ENCODE peak calls at places on chromosome 10, in six cellular contexts. One of them, this sample, is unnamed.

GRCh38 chr10:20962165-20962564 is 65.1 kb upstream of the NEBL start:
- DNase-seq in adrenal gland: no peak
- DNase-seq in AG04450: no peak
- DNase-seq in AG10803: peak; percentile 5
- DNase-seq in IMR-90: no peak
- DNase-seq in astrocyte of the spinal cord: no peak
- DNase-seq in this sample: no peak

GRCh38 chr10:97810476-97810875 is 38.7 kb upstream of the SFRP5 start:
- DNase-seq in AG04450: no peak
- DNase-seq in IMR-90: peak; percentile 12
- DNase-seq in adrenal gland: no peak
- DNase-seq in AG10803: no peak
- DNase-seq in astrocyte of the spinal cord: peak; percentile 25
- DNase-seq in this sample: no peak

GRCh38 chr10:47264797-47265281 is 35.2 kb upstream of the GDF10 start:
- DNase-seq in adrenal gland: no peak
- DNase-seq in AG04450: no peak
- DNase-seq in IMR-90: no peak
- DNase-seq in AG10803: no peak
- DNase-seq in astrocyte of the spinal cord: no peak
- DNase-seq in this sample: no peak

GRCh38 chr10:129096340-129096984 is 370.6 kb upstream of the MGMT start:
- DNase-seq in AG10803: peak; percentile 48
- DNase-seq in IMR-90: peak; percentile 80
- DNase-seq in AG04450: peak; percentile 6
- DNase-seq in astrocyte of the spinal cord: peak; percentile 81
- DNase-seq in adrenal gland: peak; percentile 26
- DNase-seq in this sample: no peak

GRCh38 chr10:114492351-114493037 is 88.2 kb upstream of the AFAP1L2 start:
- DNase-seq in astrocyte of the spinal cord: peak; percentile 14
- DNase-seq in AG04450: no peak
- DNase-seq in adrenal gland: no peak
- DNase-seq in IMR-90: peak; percentile 34
- DNase-seq in AG10803: no peak
- DNase-seq in this sample: no peak

GRCh38 chr10:97179731-97180366 is 5.9 kb downstream of the SLIT1 start:
- DNase-seq in adrenal gland: no peak
- DNase-seq in AG04450: no peak
- DNase-seq in AG10803: no peak
- DNase-seq in IMR-90: no peak
- DNase-seq in astrocyte of the spinal cord: no peak
- DNase-seq in this sample: no peak

GRCh38 chr10:1733720-1734119 is 3.6 kb downstream of the ADARB2 start:
- DNase-seq in AG04450: no peak
- DNase-seq in astrocyte of the spinal cord: no peak
- DNase-seq in IMR-90: no peak
- DNase-seq in AG10803: no peak
- DNase-seq in adrenal gland: no peak
- DNase-seq in this sample: no peak

GRCh38 chr10:48491422-48492139 is 113.3 kb downstream of the ARHGAP22 start:
- DNase-seq in IMR-90: no peak
- DNase-seq in AG10803: no peak
- DNase-seq in astrocyte of the spinal cord: no peak
- DNase-seq in AG04450: no peak
- DNase-seq in adrenal gland: no peak
- DNase-seq in this sample: peak; percentile 50

GRCh38 chr10:110867807-110868465 is 3.8 kb upstream of the PDCD4 start:
- DNase-seq in adrenal gland: no peak
- DNase-seq in astrocyte of the spinal cord: no peak
- DNase-seq in IMR-90: no peak
- DNase-seq in AG04450: no peak
- DNase-seq in AG10803: peak; percentile 25
- DNase-seq in this sample: no peak

GRCh38 chr10:74150151-74151056 is at the start of gene AP3M1:
- DNase-seq in AG04450: no peak
- DNase-seq in adrenal gland: peak; percentile 87
- DNase-seq in IMR-90: no peak
- DNase-seq in AG10803: no peak
- DNase-seq in astrocyte of the spinal cord: no peak
- DNase-seq in this sample: peak; percentile 81

GRCh38 chr10:44593952-44594351 is 209.1 kb upstream of the CXCL12 start:
- DNase-seq in AG10803: no peak
- DNase-seq in adrenal gland: no peak
- DNase-seq in IMR-90: no peak
- DNase-seq in AG04450: no peak
- DNase-seq in astrocyte of the spinal cord: no peak
- DNase-seq in this sample: no peak

GRCh38 chr10:123136221-123136805 is 543 bp downstream of the HMX3 start:
- DNase-seq in AG04450: no peak
- DNase-seq in AG10803: no peak
- DNase-seq in adrenal gland: no peak
- DNase-seq in astrocyte of the spinal cord: no peak
- DNase-seq in IMR-90: no peak
- DNase-seq in this sample: no peak

GRCh38 chr10:102775973-102776669 is 32.4 kb downstream of the WBP1L start:
- DNase-seq in IMR-90: peak; percentile 91
- DNase-seq in AG10803: peak; percentile 68
- DNase-seq in adrenal gland: peak; percentile 93
- DNase-seq in astrocyte of the spinal cord: peak; percentile 95
- DNase-seq in AG04450: peak; percentile 36
- DNase-seq in this sample: no peak

GRCh38 chr10:76553700-76554470 is 1083.7 kb downstream of the KCNMA1 start:
- DNase-seq in AG10803: peak; percentile 25
- DNase-seq in adrenal gland: no peak
- DNase-seq in AG04450: no peak
- DNase-seq in astrocyte of the spinal cord: no peak
- DNase-seq in IMR-90: no peak
- DNase-seq in this sample: no peak

GRCh38 chr10:112873541-112873940 is 76.5 kb upstream of the TCF7L2 start:
- DNase-seq in IMR-90: no peak
- DNase-seq in astrocyte of the spinal cord: no peak
- DNase-seq in AG10803: no peak
- DNase-seq in AG04450: no peak
- DNase-seq in adrenal gland: no peak
- DNase-seq in this sample: no peak

GRCh38 chr10:47137311-47137851 is 162.6 kb upstream of the GDF10 start:
- DNase-seq in AG04450: peak; percentile 72
- DNase-seq in astrocyte of the spinal cord: peak; percentile 78
- DNase-seq in adrenal gland: no peak
- DNase-seq in IMR-90: peak; percentile 96
- DNase-seq in AG10803: peak; percentile 86
- DNase-seq in this sample: no peak

GRCh38 chr10:97981816-97982215 is 48.6 kb downstream of the CRTAC1 start:
- DNase-seq in astrocyte of the spinal cord: no peak
- DNase-seq in IMR-90: no peak
- DNase-seq in AG04450: no peak
- DNase-seq in AG10803: no peak
- DNase-seq in adrenal gland: no peak
- DNase-seq in this sample: no peak

GRCh38 chr10:124728071-124728829 is 15.9 kb downstream of the FAM53B start:
- DNase-seq in AG10803: peak; percentile 44
- DNase-seq in AG04450: no peak
- DNase-seq in IMR-90: peak; percentile 46
- DNase-seq in adrenal gland: peak; percentile 33
- DNase-seq in astrocyte of the spinal cord: no peak
- DNase-seq in this sample: no peak

GRCh38 chr10:43863859-43864591 is 215.3 kb upstream of the ZNF32 start:
- DNase-seq in AG04450: peak; percentile 26
- DNase-seq in AG10803: peak; percentile 88
- DNase-seq in IMR-90: peak; percentile 85
- DNase-seq in astrocyte of the spinal cord: peak; percentile 83
- DNase-seq in adrenal gland: no peak
- DNase-seq in this sample: no peak

GRCh38 chr10:11095374-11095785 is 77.7 kb downstream of the CELF2 start:
- DNase-seq in adrenal gland: no peak
- DNase-seq in AG04450: no peak
- DNase-seq in IMR-90: no peak
- DNase-seq in AG10803: no peak
- DNase-seq in astrocyte of the spinal cord: no peak
- DNase-seq in this sample: no peak
- TF ChIP-seq CTCF in adrenal gland: no peak
- TF ChIP-seq CTCF in AG04450: no peak
- TF ChIP-seq CTCF in IMR-90: no peak
- TF ChIP-seq CTCF in AG10803: no peak
- TF ChIP-seq CTCF in astrocyte of the spinal cord: no peak
- TF ChIP-seq CTCF in this sample: peak; percentile 26

GRCh38 chr10:3090388-3090787 is 23.0 kb downstream of the PFKP start:
- DNase-seq in adrenal gland: no peak
- DNase-seq in astrocyte of the spinal cord: no peak
- DNase-seq in AG04450: no peak
- DNase-seq in AG10803: no peak
- DNase-seq in IMR-90: no peak
- DNase-seq in this sample: no peak

GRCh38 chr10:3093996-3094395 is 26.6 kb downstream of the PFKP start:
- DNase-seq in AG10803: no peak
- DNase-seq in astrocyte of the spinal cord: no peak
- DNase-seq in adrenal gland: no peak
- DNase-seq in IMR-90: no peak
- DNase-seq in AG04450: no peak
- DNase-seq in this sample: no peak

GRCh38 chr10:3091921-3092320 is 24.6 kb downstream of the PFKP start:
- DNase-seq in adrenal gland: no peak
- DNase-seq in AG04450: no peak
- DNase-seq in astrocyte of the spinal cord: no peak
- DNase-seq in AG10803: no peak
- DNase-seq in IMR-90: no peak
- DNase-seq in this sample: no peak

GRCh38 chr10:3091346-3091787 is 24.0 kb downstream of the PFKP start:
- DNase-seq in AG10803: peak; percentile 81
- DNase-seq in astrocyte of the spinal cord: peak; percentile 91
- DNase-seq in adrenal gland: peak; percentile 61
- DNase-seq in IMR-90: peak; percentile 94
- DNase-seq in AG04450: peak; percentile 55
- DNase-seq in this sample: no peak

GRCh38 chr10:3090914-3091313 is 23.6 kb downstream of the PFKP start:
- DNase-seq in AG10803: peak; percentile 53
- DNase-seq in adrenal gland: peak; percentile 84
- DNase-seq in IMR-90: peak; percentile 57
- DNase-seq in AG04450: no peak
- DNase-seq in astrocyte of the spinal cord: peak; percentile 81
- DNase-seq in this sample: no peak
- TF ChIP-seq CTCF in AG10803: no peak
- TF ChIP-seq CTCF in adrenal gland: no peak
- TF ChIP-seq CTCF in IMR-90: no peak
- TF ChIP-seq CTCF in AG04450: no peak
- TF ChIP-seq CTCF in astrocyte of the spinal cord: no peak
- TF ChIP-seq CTCF in this sample: no peak

GRCh38 chr10:90579602-90580242 is 278.1 kb downstream of the HTR7 start:
- DNase-seq in AG04450: no peak
- DNase-seq in astrocyte of the spinal cord: peak; percentile 52
- DNase-seq in AG10803: no peak
- DNase-seq in adrenal gland: no peak
- DNase-seq in IMR-90: peak; percentile 52
- DNase-seq in this sample: no peak
- TF ChIP-seq CTCF in AG04450: peak; percentile 38
- TF ChIP-seq CTCF in astrocyte of the spinal cord: peak; percentile 34
- TF ChIP-seq CTCF in AG10803: no peak
- TF ChIP-seq CTCF in adrenal gland: no peak
- TF ChIP-seq CTCF in IMR-90: peak; percentile 28
- TF ChIP-seq CTCF in this sample: peak; percentile 28

GRCh38 chr10:130746311-130746710 is 565.2 kb downstream of the TCERG1L start:
- DNase-seq in astrocyte of the spinal cord: no peak
- DNase-seq in IMR-90: no peak
- DNase-seq in AG10803: no peak
- DNase-seq in adrenal gland: no peak
- DNase-seq in AG04450: no peak
- DNase-seq in this sample: peak; percentile 42

GRCh38 chr10:130747946-130748345 is 563.6 kb downstream of the TCERG1L start:
- DNase-seq in adrenal gland: no peak
- DNase-seq in AG10803: no peak
- DNase-seq in AG04450: no peak
- DNase-seq in IMR-90: no peak
- DNase-seq in astrocyte of the spinal cord: no peak
- DNase-seq in this sample: peak; percentile 22

GRCh38 chr10:130748409-130749057 is 563.0 kb downstream of the TCERG1L start:
- DNase-seq in AG10803: no peak
- DNase-seq in astrocyte of the spinal cord: no peak
- DNase-seq in adrenal gland: no peak
- DNase-seq in IMR-90: no peak
- DNase-seq in AG04450: no peak
- DNase-seq in this sample: peak; percentile 49

GRCh38 chr10:130745831-130746230 is 565.7 kb downstream of the TCERG1L start:
- DNase-seq in AG04450: no peak
- DNase-seq in IMR-90: no peak
- DNase-seq in adrenal gland: no peak
- DNase-seq in AG10803: no peak
- DNase-seq in astrocyte of the spinal cord: no peak
- DNase-seq in this sample: peak; percentile 15

GRCh38 chr10:130747359-130747758 is 564.2 kb downstream of the TCERG1L start:
- DNase-seq in AG04450: no peak
- DNase-seq in adrenal gland: no peak
- DNase-seq in astrocyte of the spinal cord: no peak
- DNase-seq in IMR-90: no peak
- DNase-seq in AG10803: no peak
- DNase-seq in this sample: peak; percentile 20
- TF ChIP-seq CTCF in AG04450: no peak
- TF ChIP-seq CTCF in adrenal gland: no peak
- TF ChIP-seq CTCF in astrocyte of the spinal cord: no peak
- TF ChIP-seq CTCF in IMR-90: no peak
- TF ChIP-seq CTCF in AG10803: no peak
- TF ChIP-seq CTCF in this sample: no peak

This sample was measured in type B pancreatic cell.